ENCODE peak calls at places on chromosomes 5 and 9, in six cellular contexts. Q, X, A, J, G and P are unnamed samples.

GRCh38 chr9:136487672-136488071 is 4.8 kb upstream of the SEC16A start:
- DNase-seq in X (no peak), Q (no peak), A (no peak), G (no peak), J (no peak), P (no peak)

GRCh38 chr5:87844449-87844848 is 424.2 kb downstream of the TMEM161B start:
- DNase-seq in Q (no peak), X (no peak), G (no peak), J (no peak), A (no peak), P (no peak)

GRCh38 chr9:121321039-121321503 is 49.0 kb downstream of the STOM start:
- DNase-seq in X (peak; percentile 77), J (no peak), G (no peak), Q (peak; percentile 48), A (no peak), P (no peak)

GRCh38 chr5:140025736-140026135 is 17.4 kb downstream of the NRG2 start:
- DNase-seq in X (no peak), Q (no peak), G (no peak), A (no peak), J (no peak), P (peak; percentile 62)

GRCh38 chr5:96756985-96757384 is 50.8 kb downstream of the ERAP1 start:
- DNase-seq in J (no peak), X (peak; percentile 4), Q (no peak), A (no peak), G (no peak), P (no peak)

GRCh38 chr9:93238953-93239352 is 55.0 kb downstream of the WNK2 start:
- DNase-seq in Q (no peak), G (no peak), X (no peak), J (no peak), A (no peak), P (no peak)

GRCh38 chr5:173010547-173011464 is 27.2 kb downstream of the ATP6V0E1 start:
- DNase-seq in G (peak; percentile 23), Q (peak; percentile 16), J (no peak), A (peak; percentile 52), X (peak; percentile 25), P (peak; percentile 63)

GRCh38 chr9:106769331-106769730 is 93.6 kb upstream of the ZNF462 start:
- DNase-seq in Q (no peak), A (no peak), J (no peak), G (no peak), X (no peak), P (no peak)

GRCh38 chr9:135797507-135798302 is 95.7 kb downstream of the KCNT1 start:
- DNase-seq in Q (no peak), G (peak; percentile 77), J (peak; percentile 57), A (no peak), X (peak; percentile 12), P (peak; percentile 4)